ENCODE peak calls at places on chromosomes 6 and 20, in six cellular contexts. X is transverse colon, R is stomach, J is adrenal gland, M is tibial nerve, E is NB4. W is an unnamed sample.

GRCh38 chr20:33541074-33541473 is 51.2 kb downstream of the CBFA2T2 start:
- DNase-seq in J (no peak), E (no peak), R (no peak), M (no peak), X (no peak), W (no peak)

GRCh38 chr6:53714395-53714794 is 48.8 kb upstream of the KLHL31 start:
- DNase-seq in M (no peak), X (no peak), E (no peak), J (no peak), R (no peak), W (no peak)

GRCh38 chr6:9933674-9934073 is 481.2 kb downstream of the TFAP2A start:
- DNase-seq in J (no peak), X (no peak), E (no peak), R (no peak), M (no peak), W (no peak)

GRCh38 chr6:20129290-20130088 is 82.8 kb downstream of the MBOAT1 start:
- DNase-seq in E (no peak), X (no peak), R (no peak), J (no peak), M (no peak), W (no peak)

GRCh38 chr6:25456249-25456648 is 177.1 kb downstream of the CARMIL1 start:
- DNase-seq in M (no peak), J (no peak), E (no peak), R (no peak), X (no peak), W (no peak)

GRCh38 chr20:25741088-25741487 is 44.4 kb upstream of the ZNF337 start:
- DNase-seq in X (no peak), J (no peak), E (no peak), M (no peak), R (no peak), W (no peak)

GRCh38 chr20:50969912-50970311 is 11.3 kb downstream of the MOCS3 start:
- DNase-seq in X (no peak), E (no peak), J (no peak), R (no peak), M (no peak), W (no peak)

GRCh38 chr20:50054626-50055511 is 58.1 kb downstream of the UBE2V1 start:
- DNase-seq in M (no peak), J (no peak), R (peak), X (peak), E (no peak), W (peak)

GRCh38 chr6:79446006-79446405 is 91.2 kb downstream of the LCA5 start:
- DNase-seq in M (no peak), R (no peak), J (no peak), E (no peak), X (no peak), W (no peak)

GRCh38 chr20:11008444-11008843 is 334.6 kb upstream of the JAG1 start:
- DNase-seq in M (no peak), X (no peak), E (no peak), J (no peak), R (no peak), W (no peak)

GRCh38 chr6:71289802-71290175 is 1.2 kb downstream of the OGFRL1 start:
- DNase-seq in E (no peak), X (no peak), M (no peak), R (no peak), J (no peak), W (no peak)

GRCh38 chr6:26216015-26216885 is 129.0 kb downstream of the HFE start:
- DNase-seq in E (peak), X (peak), M (peak), J (peak), R (peak), W (peak)

GRCh38 chr20:58649288-58650180 is 1.5 kb upstream of the STX16 start:
- DNase-seq in E (no peak), X (peak), J (no peak), R (peak), M (no peak), W (peak)

GRCh38 chr6:165646484-165646883 is 16.6 kb downstream of the PDE10A start:
- DNase-seq in X (no peak), J (no peak), E (no peak), R (no peak), M (no peak), W (no peak)

GRCh38 chr20:19975436-19975799 is 41.7 kb upstream of the NAA20 start:
- DNase-seq in R (no peak), E (no peak), X (no peak), J (peak), M (no peak), W (no peak)

GRCh38 chr6:91781946-91782345 is 1195.1 kb upstream of the MAP3K7 start:
- DNase-seq in X (no peak), E (no peak), M (no peak), J (no peak), R (no peak), W (peak)

GRCh38 chr20:35954907-35955251 is 577 bp upstream of the SCAND1 start:
- DNase-seq in M (no peak), J (no peak), R (no peak), X (no peak), E (peak), W (no peak)

GRCh38 chr6:53109612-53110011 is 39.0 kb downstream of the GCM1 start:
- DNase-seq in J (no peak), E (no peak), R (no peak), M (no peak), X (no peak), W (no peak)

DNA sequence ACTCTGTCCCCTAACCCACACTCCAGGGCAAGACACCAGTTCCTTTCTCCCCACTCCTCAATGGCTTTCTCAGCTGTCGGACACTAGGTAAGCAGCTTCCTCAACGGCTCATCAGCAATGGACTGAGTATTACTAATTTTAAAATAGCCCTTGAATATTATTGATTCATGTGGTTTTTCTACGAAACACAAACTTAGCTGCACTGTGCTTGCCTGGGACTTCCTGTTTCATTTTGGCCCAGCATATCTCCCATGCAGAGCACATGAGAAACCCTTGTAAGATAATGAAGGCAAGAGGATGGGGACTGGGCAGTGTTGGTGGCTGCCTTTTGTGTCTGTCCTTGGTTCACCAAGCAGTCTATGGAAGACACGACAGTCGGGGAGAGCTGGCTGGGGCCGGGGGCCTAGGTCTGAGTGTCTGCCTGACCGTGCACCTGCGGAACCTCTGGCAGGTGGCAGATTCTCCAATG is 48.9 kb downstream of the RNASET2 start:
- DNase-seq in J (no peak), X (no peak), E (peak), M (no peak), R (no peak), W (no peak)
- TF ChIP-seq POLR2A in J (no peak), X (no peak), E (no peak), M (no peak), R (no peak), W (no peak)

GRCh38 chr20:63657937-63658748 is at the start of gene RTEL1:
- DNase-seq in E (peak), M (peak), R (peak), X (peak), J (peak), W (peak)
- TF ChIP-seq POLR2A in E (peak), M (no peak), R (no peak), X (peak), J (peak), W (peak)

DNA sequence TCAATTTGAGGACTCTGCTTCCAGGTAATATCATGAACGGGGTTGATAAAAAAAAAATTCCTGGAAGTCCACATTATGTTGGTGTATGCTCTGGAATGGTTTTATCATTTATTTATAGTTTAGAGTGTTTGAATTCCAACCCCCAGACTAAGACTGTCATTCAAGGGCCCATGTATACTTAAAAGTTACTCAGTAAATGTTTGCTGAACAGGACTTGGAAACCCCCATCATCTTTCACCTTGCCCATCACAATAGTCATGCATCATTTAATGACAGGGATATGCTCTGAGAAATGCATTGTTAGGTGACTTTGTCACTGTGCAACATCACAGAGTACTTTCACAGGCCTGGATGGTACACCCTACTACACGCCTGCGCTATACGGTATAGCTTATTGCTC is 104.8 kb downstream of the ATXN1 start:
- DNase-seq in E (no peak), M (no peak), J (no peak), R (no peak), X (no peak), W (no peak)
- TF ChIP-seq POLR2A in E (no peak), M (no peak), J (no peak), R (no peak), X (no peak), W (no peak)

GRCh38 chr6:130470777-130471176 is 105.0 kb downstream of the TMEM200A start:
- DNase-seq in E (no peak), R (no peak), M (no peak), X (no peak), J (no peak), W (no peak)

GRCh38 chr6:130466052-130466743 is 100.4 kb downstream of the TMEM200A start:
- DNase-seq in X (no peak), J (no peak), E (no peak), M (no peak), R (no peak), W (no peak)

GRCh38 chr6:130466744-130467052 is 100.9 kb downstream of the TMEM200A start:
- DNase-seq in R (no peak), E (no peak), M (no peak), X (no peak), J (no peak), W (no peak)

GRCh38 chr6:130467146-130467545 is 101.3 kb downstream of the TMEM200A start:
- DNase-seq in R (no peak), J (no peak), M (no peak), X (no peak), E (no peak), W (no peak)

GRCh38 chr6:130467595-130467994 is 101.8 kb downstream of the TMEM200A start:
- DNase-seq in M (no peak), J (no peak), X (no peak), E (no peak), R (no peak), W (no peak)
- TF ChIP-seq POLR2A in M (no peak), J (no peak), X (no peak), E (no peak), R (no peak), W (no peak)

GRCh38 chr6:35024601-35025054 is 116.5 kb downstream of the TCP11 start:
- DNase-seq in E (peak), M (no peak), R (peak), J (peak), X (peak), W (no peak)
- TF ChIP-seq POLR2A in E (no peak), M (no peak), R (no peak), J (peak), X (no peak), W (no peak)

GRCh38 chr6:6512711-6513110 is 75.8 kb upstream of the LY86 start:
- DNase-seq in X (no peak), R (no peak), E (no peak), M (no peak), J (no peak), W (no peak)
- TF ChIP-seq POLR2A in X (no peak), R (no peak), E (no peak), M (no peak), J (no peak), W (no peak)

GRCh38 chr6:31729979-31730630 is 1.0 kb upstream of the DDAH2 start:
- DNase-seq in E (peak), J (peak), M (peak), R (peak), X (peak), W (peak)
- TF ChIP-seq POLR2A in E (peak), J (no peak), M (peak), R (peak), X (peak), W (peak)

GRCh38 chr6:452301-453067 is 60.9 kb downstream of the IRF4 start:
- DNase-seq in J (no peak), X (no peak), E (no peak), M (peak), R (no peak), W (no peak)
- TF ChIP-seq POLR2A in J (no peak), X (no peak), E (no peak), M (no peak), R (no peak), W (no peak)

GRCh38 chr6:3208096-3208774 is 19.2 kb downstream of the TUBB2B start:
- DNase-seq in R (no peak), J (peak), E (no peak), M (peak), X (no peak), W (no peak)

GRCh38 chr6:3208775-3209113 is 18.7 kb downstream of the TUBB2B start:
- DNase-seq in M (no peak), R (no peak), J (no peak), E (no peak), X (no peak), W (no peak)

GRCh38 chr6:3210024-3210610 is 17.3 kb downstream of the TUBB2B start:
- DNase-seq in M (no peak), R (no peak), J (no peak), E (no peak), X (no peak), W (no peak)

GRCh38 chr6:3211681-3212080 is 15.8 kb downstream of the TUBB2B start:
- DNase-seq in J (no peak), M (no peak), X (no peak), E (no peak), R (no peak), W (no peak)

GRCh38 chr6:3209114-3210023 is 18.1 kb downstream of the TUBB2B start:
- DNase-seq in J (peak), X (no peak), M (peak), R (peak), E (peak), W (peak)
- TF ChIP-seq POLR2A in J (no peak), X (no peak), M (no peak), R (no peak), E (no peak), W (no peak)